ENCODE peak calls at places on chromosomes 13 and 19, in seven cellular contexts. Q is HFF-Myc, W is psoas muscle, L is cardiac fibroblast, A is mesothelial cell of epicardium, Y is esophagus squamous epithelium, Z is GM20000. J is an unnamed sample.

GRCh38 chr13:33017410-33017929 is 1.2 kb downstream of the KL start:
- DNase-seq in Q (no peak), W (peak), L (peak), A (no peak), Y (no peak), Z (peak), J (no peak)

GRCh38 chr13:20000062-20000552 is 41.6 kb downstream of the ZMYM2 start:
- DNase-seq in Q (no peak), W (no peak), L (no peak), A (no peak), Y (no peak), Z (no peak), J (no peak)

GRCh38 chr19:570315-570714 is 2.1 kb upstream of the BSG start:
- DNase-seq in Q (no peak), W (no peak), L (no peak), A (no peak), Y (no peak), Z (no peak), J (peak)

GRCh38 chr13:25860862-25861261 is 191.0 kb downstream of the SHISA2 start:
- DNase-seq in Q (no peak), W (no peak), L (peak), A (no peak), Y (no peak), Z (no peak), J (no peak)

GRCh38 chr13:20457670-20458069 is 68.0 kb downstream of the CRYL1 start:
- DNase-seq in Q (no peak), W (no peak), L (no peak), A (no peak), Y (no peak), Z (no peak), J (no peak)

GRCh38 chr13:23554000-23554399 is 16.2 kb upstream of the TNFRSF19 start:
- DNase-seq in Q (no peak), W (no peak), L (peak), A (no peak), Y (no peak), Z (no peak), J (no peak)

GRCh38 chr13:93147946-93148345 is 78.7 kb upstream of the GPC6 start:
- DNase-seq in Q (no peak), W (no peak), L (no peak), A (no peak), Y (no peak), Z (no peak), J (no peak)

GRCh38 chr19:16319466-16319865 is 5.2 kb upstream of the KLF2 start:
- DNase-seq in Q (no peak), W (no peak), L (peak), A (no peak), Y (no peak), Z (no peak), J (no peak)

GRCh38 chr13:29524641-29525040 is 70.8 kb downstream of the SLC7A1 start:
- DNase-seq in Q (no peak), W (no peak), L (no peak), A (no peak), Y (no peak), Z (no peak), J (no peak)

GRCh38 chr13:98315466-98315865 is 138.4 kb upstream of the RNF113B start:
- DNase-seq in Q (peak), W (no peak), L (peak), A (no peak), Y (no peak), Z (no peak), J (no peak)

GRCh38 chr19:47698631-47699359 is 14.4 kb upstream of the EHD2 start:
- DNase-seq in Q (no peak), W (peak), L (no peak), A (no peak), Y (no peak), Z (no peak), J (no peak)

GRCh38 chr13:29507356-29507755 is 88.1 kb downstream of the SLC7A1 start:
- DNase-seq in Q (no peak), W (peak), L (no peak), A (no peak), Y (no peak), Z (no peak), J (no peak)

GRCh38 chr19:4177146-4177545 is 5.2 kb downstream of the SIRT6 start:
- DNase-seq in Q (no peak), W (no peak), L (no peak), A (no peak), Y (no peak), Z (no peak), J (no peak)

GRCh38 chr19:518292-519231 is 11.3 kb downstream of the TPGS1 start:
- DNase-seq in Q (no peak), W (peak), L (no peak), A (peak), Y (no peak), Z (no peak), J (peak)

GRCh38 chr19:40033989-40034560 is 22.0 kb downstream of the ZNF780B start:
- DNase-seq in Q (no peak), W (no peak), L (no peak), A (no peak), Y (no peak), Z (no peak), J (no peak)

GRCh38 chr19:55099557-55100506 is 17.6 kb downstream of the PPP1R12C start:
- DNase-seq in Q (no peak), W (peak), L (peak), A (no peak), Y (no peak), Z (no peak), J (no peak)

GRCh38 chr13:113907637-113908617 is 44.1 kb upstream of the GAS6 start:
- DNase-seq in Q (peak), W (no peak), L (peak), A (no peak), Y (no peak), Z (no peak), J (no peak)

GRCh38 chr19:17610384-17610783 is 54.9 kb downstream of the COLGALT1 start:
- DNase-seq in Q (no peak), W (no peak), L (peak), A (no peak), Y (no peak), Z (peak), J (no peak)

GRCh38 chr13:110388141-110388943 is 81.3 kb downstream of the COL4A2 start:
- DNase-seq in Q (no peak), W (peak), L (peak), A (peak), Y (no peak), Z (no peak), J (no peak)

GRCh38 chr13:28346136-28346535 is 148.8 kb downstream of the FLT1 start:
- DNase-seq in Q (no peak), W (no peak), L (no peak), A (no peak), Y (no peak), Z (no peak), J (no peak)

GRCh38 chr19:15264061-15264932 is 32.0 kb upstream of the EPHX3 start:
- DNase-seq in Q (no peak), W (peak), L (peak), A (peak), Y (no peak), Z (peak), J (no peak)

GRCh38 chr13:114152831-114153371 is 20.5 kb upstream of the RASA3 start:
- DNase-seq in Q (no peak), W (no peak), L (no peak), A (no peak), Y (no peak), Z (no peak), J (no peak)

GRCh38 chr19:55206664-55207500 is 2.4 kb downstream of the PTPRH start:
- DNase-seq in Q (peak), W (peak), L (peak), A (peak), Y (no peak), Z (peak), J (no peak)

GRCh38 chr19:19211499-19212432 is at the start of gene NCAN:
- DNase-seq in Q (no peak), W (no peak), L (no peak), A (no peak), Y (no peak), Z (peak), J (no peak)

GRCh38 chr19:10551698-10552301 is 8.1 kb downstream of the ATG4D start:
- DNase-seq in Q (peak), W (no peak), L (peak), A (no peak), Y (no peak), Z (peak), J (peak)

GRCh38 chr13:45068036-45069001 is 52.0 kb upstream of the GTF2F2 start:
- DNase-seq in Q (no peak), W (no peak), L (no peak), A (no peak), Y (no peak), Z (no peak), J (no peak)

GRCh38 chr19:44903216-44903601 is 2.4 kb upstream of the APOE start:
- DNase-seq in Q (no peak), W (no peak), L (no peak), A (no peak), Y (no peak), Z (no peak), J (no peak)

GRCh38 chr19:34690372-34690771 is 12.9 kb downstream of the ZNF302 start:
- DNase-seq in Q (no peak), W (no peak), L (no peak), A (no peak), Y (no peak), Z (no peak), J (no peak)

GRCh38 chr19:30085394-30085793 is 143.4 kb downstream of the URI1 start:
- DNase-seq in Q (no peak), W (peak), L (no peak), A (no peak), Y (no peak), Z (no peak), J (peak)
- TF ChIP-seq CTCF in Q (no peak), W (no peak), L (no peak), A (no peak), Y (no peak), Z (no peak), J (no peak)

DNA sequence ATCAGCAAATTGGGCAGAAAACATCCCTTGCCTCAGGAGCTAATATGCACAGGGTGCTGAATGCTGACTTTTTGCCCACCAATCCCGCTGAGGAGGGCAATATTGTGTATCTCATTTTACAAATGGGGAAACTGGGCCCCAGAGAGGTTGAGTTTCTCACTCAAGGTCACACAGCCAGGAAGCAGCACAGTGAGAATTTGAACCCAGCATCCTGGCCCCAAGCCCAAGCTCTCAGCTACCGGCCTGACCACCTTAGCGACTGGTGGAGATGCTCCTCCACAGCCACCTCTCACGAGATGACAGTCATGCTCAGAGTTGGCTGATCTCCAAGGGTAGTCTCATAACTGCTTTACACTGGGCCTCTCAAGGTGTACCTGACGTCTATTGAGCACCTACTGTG is 3.5 kb downstream of the FBXW9 start:
- DNase-seq in Q (no peak), W (no peak), L (no peak), A (no peak), Y (no peak), Z (no peak), J (no peak)
- TF ChIP-seq CTCF in Q (no peak), W (no peak), L (no peak), A (no peak), Y (no peak), Z (no peak), J (no peak)

GRCh38 chr19:36373638-36374156 is 5.3 kb downstream of the ZFP14 start:
- DNase-seq in Q (no peak), W (no peak), L (no peak), A (no peak), Y (no peak), Z (no peak), J (no peak)

GRCh38 chr19:36377541-36378178 is 1.3 kb downstream of the ZFP14 start:
- DNase-seq in Q (no peak), W (no peak), L (no peak), A (no peak), Y (no peak), Z (no peak), J (no peak)

GRCh38 chr19:36379510-36379819 is 464 bp upstream of the ZFP14 start:
- DNase-seq in Q (no peak), W (no peak), L (no peak), A (no peak), Y (no peak), Z (no peak), J (no peak)

DNA sequence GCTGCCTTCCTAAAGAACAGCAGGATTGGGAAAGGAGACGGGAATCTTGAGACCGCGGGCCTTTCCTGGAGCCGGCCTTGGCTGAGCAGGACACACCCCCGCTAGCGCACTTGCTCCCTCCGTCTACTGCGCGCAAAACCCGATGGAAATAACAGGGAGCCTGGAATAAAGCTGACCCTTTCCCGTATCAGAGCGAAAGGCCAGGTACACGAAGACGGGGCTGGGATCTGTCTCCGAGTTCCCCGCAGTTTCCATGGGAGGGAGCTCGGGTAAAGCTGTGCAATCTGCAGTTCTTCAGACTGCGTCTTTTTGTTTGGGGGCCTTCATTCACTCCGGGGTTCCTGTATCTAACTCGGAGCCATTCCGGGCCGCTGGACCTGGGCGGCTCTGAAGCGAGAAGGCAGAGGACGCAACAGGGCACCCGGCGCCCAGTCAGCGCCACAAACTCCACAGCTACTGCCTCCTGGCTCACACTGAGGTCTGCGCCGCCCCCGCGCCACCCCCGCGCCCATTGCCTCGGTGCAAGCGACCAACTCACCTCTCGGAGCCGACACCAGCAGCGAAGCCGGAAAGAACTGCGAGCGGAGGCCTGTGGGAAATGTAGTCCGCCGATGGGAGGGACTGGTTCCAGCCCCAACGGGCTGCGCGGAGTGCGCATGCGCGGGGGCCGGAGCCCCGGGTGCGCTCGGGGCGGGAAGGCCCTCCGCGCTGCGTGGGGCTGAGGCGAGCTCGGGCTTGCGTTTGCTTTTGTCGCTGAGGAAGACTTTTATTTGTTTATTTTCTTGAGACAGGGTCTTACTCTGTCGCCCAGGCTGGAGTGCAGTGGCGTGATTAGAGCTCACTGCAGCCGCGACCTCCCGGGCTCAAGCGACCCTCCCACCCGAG is at the start of gene ZFP14:
- DNase-seq in Q (peak), W (peak), L (peak), A (peak), Y (peak), Z (peak), J (peak)
- TF ChIP-seq CTCF in Q (peak), W (no peak), L (peak), A (no peak), Y (no peak), Z (peak), J (peak)

DNA sequence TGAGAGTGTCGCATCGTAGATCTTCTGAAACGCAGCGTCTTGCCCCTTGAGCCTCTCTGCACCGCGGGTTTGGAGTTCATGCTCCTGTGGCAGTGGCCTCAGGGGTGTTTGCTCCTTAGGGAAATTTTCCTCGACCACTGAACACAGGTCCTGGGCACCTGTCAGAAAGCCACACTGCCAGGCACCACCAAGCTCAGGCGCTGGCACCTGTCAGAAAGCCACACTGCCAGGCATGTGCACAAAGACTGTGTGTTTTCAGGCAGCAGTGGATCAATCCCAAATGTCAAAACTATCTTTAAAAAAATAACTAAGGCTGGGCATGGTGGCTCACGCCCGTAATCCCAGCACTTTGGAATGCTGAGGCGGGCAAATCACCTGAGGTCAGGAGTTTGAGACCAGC is 87.1 kb downstream of the ATP11A start:
- DNase-seq in Q (no peak), W (no peak), L (no peak), A (no peak), Y (no peak), Z (no peak), J (no peak)
- TF ChIP-seq CTCF in Q (no peak), W (no peak), L (no peak), A (no peak), Y (no peak), Z (no peak), J (no peak)

GRCh38 chr19:46579286-46579944 is 21.7 kb upstream of the CALM3 start:
- DNase-seq in Q (no peak), W (no peak), L (peak), A (no peak), Y (no peak), Z (peak), J (no peak)
- TF ChIP-seq CTCF in Q (peak), W (peak), L (peak), A (peak), Y (no peak), Z (no peak), J (peak)

DNA sequence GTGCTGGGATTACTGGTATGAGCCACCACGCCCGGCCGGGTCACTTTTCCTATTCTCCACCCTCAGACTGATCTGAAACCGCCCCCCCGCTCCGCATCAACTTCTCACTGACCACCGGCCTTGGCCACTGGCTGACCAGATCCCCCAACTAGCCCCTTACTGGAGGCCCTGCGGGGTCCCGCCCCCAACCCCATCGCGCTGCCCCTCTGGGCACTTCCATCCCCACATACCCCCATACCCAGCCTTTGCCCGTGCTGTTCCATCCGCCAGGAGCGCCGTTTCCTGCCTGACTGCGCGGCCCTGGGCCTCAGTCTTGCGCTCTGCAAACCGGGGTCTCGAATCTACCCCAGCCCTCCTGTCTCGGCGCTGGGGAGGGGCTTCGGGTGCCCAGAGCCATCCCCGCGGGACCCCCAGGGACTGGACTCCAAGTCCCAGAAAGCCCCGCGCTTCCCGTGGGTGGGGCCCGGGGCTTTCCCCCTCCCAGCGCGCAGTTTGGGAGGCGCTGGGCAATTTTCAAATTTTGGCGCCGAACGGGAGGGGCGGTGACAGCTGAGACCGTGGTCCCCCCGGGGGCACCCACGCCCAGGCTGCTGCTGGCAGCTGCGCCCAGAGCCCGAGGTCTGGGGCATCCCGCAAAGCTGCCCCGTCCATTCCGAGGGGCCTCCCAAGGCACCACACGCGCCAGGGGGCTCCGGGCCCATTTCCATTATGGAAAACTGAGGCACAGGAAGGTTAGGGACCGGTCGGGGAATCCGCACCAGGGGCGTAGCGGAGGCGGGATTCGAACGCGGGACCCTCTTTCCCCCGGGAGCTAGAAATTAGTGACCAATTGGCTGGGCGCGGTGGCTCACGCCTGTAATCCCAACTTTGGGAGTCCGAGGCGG is 5.2 kb upstream of the LMNB2 start:
- DNase-seq in Q (no peak), W (peak), L (peak), A (peak), Y (no peak), Z (peak), J (no peak)
- TF ChIP-seq CTCF in Q (peak), W (no peak), L (peak), A (no peak), Y (no peak), Z (no peak), J (peak)

J was measured in chondrocyte.